ENCODE peak calls at places on chromosomes 13 and 19, in four cellular contexts. K, V, T and Q are unnamed samples. For H3K27me3, the result is how much of the 10 kb centered on the place peaks cover.

GRCh38 chr19:17681505-17682125 is 6.5 kb downstream of the UNC13A start:
- DNase-seq in K (peak), V (peak), T (no peak), Q (peak)

GRCh38 chr19:55437410-55437809 is 5.7 kb downstream of the SHISA7 start:
- DNase-seq in K (peak), V (peak), T (no peak), Q (peak)

GRCh38 chr19:57642396-57643046 is 9.6 kb downstream of the ZNF211 start:
- DNase-seq in V (no peak), K (no peak), T (no peak), Q (no peak)

GRCh38 chr13:49259586-49259985 is 11.9 kb downstream of the CDADC1 start:
- DNase-seq in K (no peak), V (no peak), T (no peak), Q (no peak)

GRCh38 chr13:27437126-27437525 is 12.7 kb downstream of the GTF3A start:
- DNase-seq in K (no peak), V (no peak), T (no peak), Q (no peak)

GRCh38 chr19:33098023-33098652 is 17.2 kb downstream of the GPATCH1 start:
- DNase-seq in K (no peak), V (peak), T (no peak), Q (no peak)

GRCh38 chr13:90420683-90421082 is 926.8 kb upstream of the MIR17HG start:
- DNase-seq in K (peak), V (no peak), T (no peak), Q (no peak)

GRCh38 chr13:40571338-40571737 is 95.1 kb downstream of the FOXO1 start:
- DNase-seq in K (no peak), V (no peak), T (no peak), Q (no peak)

GRCh38 chr13:43023244-43023931 is at the start of gene DNAJC15:
- DNase-seq in K (peak), V (peak), T (peak), Q (peak)

GRCh38 chr13:110332750-110333149 is 25.7 kb downstream of the COL4A2 start:
- DNase-seq in K (peak), T (no peak), V (no peak), Q (no peak)

GRCh38 chr13:113949546-113949945 is 24.3 kb downstream of the C13orf46 start:
- DNase-seq in K (no peak), V (no peak), T (no peak), Q (no peak)

GRCh38 chr13:50887153-50887552 is 22.4 kb upstream of the RNASEH2B start:
- DNase-seq in K (no peak), T (no peak), V (no peak), Q (no peak)

GRCh38 chr19:12745166-12745897 is 6.3 kb upstream of the BEST2 start:
- DNase-seq in V (no peak), K (no peak), T (no peak), Q (no peak)

GRCh38 chr13:78638216-78638615 is 20.7 kb downstream of the OBI1 start:
- DNase-seq in V (no peak), K (no peak), T (no peak), Q (no peak)

GRCh38 chr19:47274891-47275865 is 493 bp downstream of the INAFM1 start:
- DNase-seq in V (no peak), K (no peak), T (no peak), Q (peak)
- TF ChIP-seq FOS in V (no peak), K (no peak), T (no peak), Q (no peak)

DNA sequence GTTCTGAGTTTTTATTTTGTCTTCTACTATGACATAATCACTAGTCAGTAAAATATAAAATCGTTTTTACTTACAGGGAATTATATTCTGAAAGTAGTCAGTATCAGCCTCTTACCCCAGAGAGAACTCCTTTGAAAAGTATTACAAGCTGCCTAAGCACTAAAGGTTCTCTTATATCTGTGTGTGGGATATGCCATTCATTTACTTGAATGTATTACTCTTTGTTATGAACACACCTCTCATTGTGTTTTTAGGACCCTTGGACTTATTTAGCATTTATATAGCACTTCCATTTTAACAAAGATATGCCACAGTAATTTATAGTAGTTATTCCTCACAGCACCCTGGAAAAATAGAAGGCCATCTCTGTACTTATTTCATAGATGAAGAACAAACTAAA is 1178.0 kb downstream of the OLFM4 start:
- DNase-seq in T (no peak), K (no peak), V (no peak), Q (no peak)
- H3K27me3 ChIP-seq in T (under half), K (under half), V (under half), Q (under half)

GRCh38 chr13:92843549-92843948 is 383.1 kb upstream of the GPC6 start:
- DNase-seq in V (no peak), T (no peak), K (peak), Q (no peak)
- TF ChIP-seq FOS in V (no peak), T (no peak), K (peak), Q (no peak)

DNA sequence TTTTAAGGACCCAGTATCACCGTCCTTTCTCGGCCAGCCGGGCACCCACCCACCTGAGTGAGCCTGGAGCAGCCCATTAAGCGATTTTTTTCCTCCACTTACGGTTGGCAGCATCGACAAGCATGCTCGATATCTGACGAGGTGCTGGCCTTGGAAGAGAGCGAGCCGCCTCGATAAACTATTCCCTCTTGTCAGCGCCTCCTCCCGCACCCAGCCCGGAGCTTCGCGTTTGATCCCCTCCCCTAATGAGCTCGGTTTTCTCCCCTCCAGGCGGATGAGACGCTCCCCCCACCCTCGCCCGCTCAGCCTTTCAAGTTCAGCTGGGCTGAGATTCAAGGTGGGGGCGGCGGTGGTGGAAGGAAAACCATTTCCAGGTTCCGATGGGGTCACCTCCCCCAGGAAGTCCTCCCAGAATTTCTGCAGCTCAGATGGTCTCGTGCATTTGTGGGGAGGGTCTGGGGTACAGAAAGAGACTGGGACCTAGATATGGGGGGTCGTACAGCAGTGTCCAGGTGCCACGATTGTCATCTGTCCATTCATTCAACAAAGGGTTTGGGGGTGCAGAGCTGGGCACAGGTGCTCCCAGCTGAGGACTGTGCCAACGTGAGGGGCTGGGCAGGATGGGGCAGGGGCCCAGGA is 18.9 kb upstream of the ONECUT3 start:
- DNase-seq in V (no peak), K (no peak), T (no peak), Q (no peak)
- H3K27me3 ChIP-seq in V (under half), K (under half), T (under half), Q (under half)

DNA sequence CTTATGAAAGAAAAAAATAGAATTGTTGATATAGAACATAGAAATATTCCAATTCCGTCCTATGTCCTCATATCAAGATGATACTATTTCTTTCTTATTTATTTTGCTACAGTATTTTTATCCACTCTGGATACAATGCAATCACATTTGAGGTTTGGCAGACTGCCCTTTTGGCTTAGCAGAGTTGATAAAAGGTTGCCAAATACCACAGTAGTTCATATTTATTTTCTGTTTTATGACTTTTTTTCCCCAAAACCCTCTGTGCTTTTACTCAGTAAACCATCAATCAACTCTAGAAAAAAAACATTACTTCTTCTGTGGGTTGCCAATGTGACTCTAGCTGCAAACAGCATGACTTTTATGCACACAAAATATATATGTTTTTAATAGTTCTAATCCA is 424.5 kb downstream of the PCDH9 start:
- DNase-seq in K (peak), T (no peak), V (no peak), Q (peak)
- TF ChIP-seq FOS in K (no peak), T (no peak), V (no peak), Q (no peak)

GRCh38 chr19:1450735-1451669 is 1.1 kb downstream of the APC2 start:
- DNase-seq in K (no peak), T (no peak), V (no peak), Q (no peak)
- H3K27me3 ChIP-seq in K (half or more), T (under half), V (under half), Q (under half)

GRCh38 chr19:39531834-39532232 is 819 bp downstream of the EID2B start:
- DNase-seq in K (no peak), V (no peak), T (no peak), Q (no peak)
- TF ChIP-seq FOS in K (no peak), V (no peak), T (no peak), Q (no peak)

GRCh38 chr19:3455393-3455955 is 24.9 kb downstream of the SMIM24 start:
- DNase-seq in K (no peak), V (peak), T (no peak), Q (no peak)

GRCh38 chr19:3457531-3458228 is 22.6 kb downstream of the SMIM24 start:
- DNase-seq in T (no peak), V (peak), K (no peak), Q (no peak)

GRCh38 chr19:3454656-3455392 is 25.5 kb downstream of the SMIM24 start:
- DNase-seq in T (no peak), V (no peak), K (no peak), Q (no peak)

GRCh38 chr19:3456925-3457530 is 23.3 kb downstream of the SMIM24 start:
- DNase-seq in V (no peak), K (no peak), T (no peak), Q (no peak)

DNA sequence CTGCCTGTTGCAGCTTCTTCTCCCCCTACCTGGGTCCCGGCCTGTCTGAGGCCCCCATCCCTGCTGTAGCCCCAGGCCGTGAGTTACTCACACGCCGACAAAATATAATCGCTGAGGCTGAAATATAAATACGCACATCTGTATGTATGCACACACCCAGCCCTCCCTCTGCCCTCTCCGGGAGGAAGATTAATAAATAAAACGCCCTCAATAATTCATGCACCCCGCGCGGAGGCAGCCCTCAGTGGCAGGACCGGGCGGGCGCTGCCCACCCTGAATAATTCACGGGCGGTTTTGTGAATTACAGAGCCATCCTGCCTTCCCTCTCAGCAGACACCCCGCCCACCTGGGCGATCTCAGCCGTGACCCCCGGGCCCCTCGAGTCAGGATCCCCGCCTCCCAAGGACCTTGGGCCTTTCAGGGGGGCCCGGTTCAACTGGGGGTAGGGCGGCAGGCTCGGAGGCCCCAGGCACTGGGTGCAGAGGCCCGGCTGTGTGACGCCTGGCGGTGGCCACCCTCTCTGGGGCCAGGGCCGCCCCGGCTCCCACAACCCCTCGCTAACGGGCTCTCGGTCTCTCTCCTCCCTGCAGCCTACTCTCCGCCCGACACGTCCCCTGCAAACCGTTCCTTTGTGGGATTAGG is 24.2 kb downstream of the SMIM24 start:
- DNase-seq in K (no peak), V (peak), T (no peak), Q (no peak)
- H3K27me3 ChIP-seq in K (under half), V (under half), T (under half), Q (under half)

GRCh38 chr13:68608147-68608546 is 1378.0 kb upstream of the PCDH9 start:
- DNase-seq in K (no peak), T (no peak), V (no peak), Q (no peak)
- TF ChIP-seq FOS in K (no peak), T (no peak), V (no peak), Q (no peak)